ENCODE peak calls at places on chromosomes 4 and X, in eight cellular contexts. Y is cardiac muscle cell; P is CD8-positive, alpha-beta memory T cell; J is WERI-Rb-1; D is OCI-LY7; C is astrocyte; X is right atrium auricular region; I is CD4-positive, alpha-beta memory T cell. K is an unnamed sample. For H3K9me3, the result is how much of the 10 kb centered on the place peaks cover.

GRCh38 chrX:3280706-3281105 is 65.7 kb downstream of the MXRA5 start:
- DNase-seq in J (no peak), C (peak), X (no peak), D (no peak), P (no peak), I (no peak), Y (no peak), K (no peak)

GRCh38 chrX:119004920-119005524 is 30.6 kb downstream of the LONRF3 start:
- DNase-seq in X (no peak), P (peak), D (peak), C (peak), Y (peak), I (peak), J (peak), K (peak)

GRCh38 chrX:69196666-69197065 is 31.4 kb upstream of the PJA1 start:
- DNase-seq in D (no peak), J (no peak), C (no peak), P (no peak), I (no peak), Y (no peak), X (no peak), K (peak)

GRCh38 chr4:188423039-188423438 is 283.8 kb downstream of the TRIML1 start:
- DNase-seq in P (no peak), D (no peak), Y (no peak), I (no peak), J (no peak), C (no peak), X (no peak), K (no peak)

GRCh38 chrX:21225643-21226042 is 148.6 kb upstream of the CNKSR2 start:
- DNase-seq in Y (no peak), I (no peak), X (no peak), J (no peak), P (no peak), C (no peak), D (no peak), K (no peak)

GRCh38 chr4:143085644-143086043 is 99.1 kb upstream of the USP38 start:
- DNase-seq in J (no peak), C (no peak), Y (no peak), D (no peak), I (no peak), X (no peak), P (no peak), K (no peak)

GRCh38 chr4:110611968-110612447 is 10.9 kb downstream of the PITX2 start:
- DNase-seq in C (no peak), X (no peak), J (no peak), D (no peak), Y (no peak), I (no peak), P (no peak), K (no peak)

GRCh38 chr4:139734201-139734874 is 68.7 kb downstream of the MGST2 start:
- DNase-seq in D (no peak), Y (peak), J (no peak), C (peak), P (no peak), X (peak), I (no peak), K (no peak)

GRCh38 chrX:84339507-84340364 is 151.7 kb upstream of the RPS6KA6 start:
- DNase-seq in P (no peak), C (no peak), J (no peak), I (peak), Y (peak), D (peak), X (no peak), K (peak)

GRCh38 chr4:185115827-185116232 is 27.2 kb upstream of the SLC25A4 start:
- DNase-seq in C (peak), X (peak), J (no peak), P (no peak), D (no peak), Y (peak), I (no peak), K (peak)

GRCh38 chrX:79366888-79367749 is at the start of gene ITM2A:
- DNase-seq in P (peak), J (no peak), I (peak), C (no peak), D (no peak), X (peak), Y (peak), K (peak)

GRCh38 chr4:44632089-44632488 is 19.3 kb downstream of the YIPF7 start:
- DNase-seq in X (no peak), J (no peak), Y (no peak), C (no peak), I (no peak), P (no peak), D (no peak), K (no peak)

DNA sequence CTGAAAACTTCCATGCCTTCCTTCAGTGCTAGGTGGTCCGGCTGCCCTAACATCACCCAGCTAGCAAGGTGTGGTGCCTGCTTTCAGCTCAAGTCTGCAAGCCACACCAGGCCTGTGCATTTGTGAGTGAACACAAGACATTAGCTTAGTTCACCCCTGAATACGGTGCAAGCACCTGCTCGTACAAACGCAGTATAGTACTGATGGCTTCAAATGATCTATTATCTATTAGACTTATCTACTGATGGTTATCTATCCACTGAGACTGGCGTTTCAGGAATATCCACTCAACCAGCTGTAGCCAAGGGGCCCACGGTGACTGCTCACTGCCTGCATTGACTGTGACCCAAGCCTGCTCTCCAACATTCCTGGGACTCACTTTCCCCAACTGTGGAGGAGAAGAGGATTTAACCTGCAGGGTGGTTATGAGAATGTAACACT is 155.9 kb downstream of the SHOX start:
- DNase-seq in J (no peak), C (no peak), I (no peak), P (no peak), D (no peak), Y (no peak), X (no peak), K (no peak)
- H3K9me3 ChIP-seq in J (under half), C (under half), I (under half), P (under half), D (under half), Y (under half), X (under half), K (under half)

DNA sequence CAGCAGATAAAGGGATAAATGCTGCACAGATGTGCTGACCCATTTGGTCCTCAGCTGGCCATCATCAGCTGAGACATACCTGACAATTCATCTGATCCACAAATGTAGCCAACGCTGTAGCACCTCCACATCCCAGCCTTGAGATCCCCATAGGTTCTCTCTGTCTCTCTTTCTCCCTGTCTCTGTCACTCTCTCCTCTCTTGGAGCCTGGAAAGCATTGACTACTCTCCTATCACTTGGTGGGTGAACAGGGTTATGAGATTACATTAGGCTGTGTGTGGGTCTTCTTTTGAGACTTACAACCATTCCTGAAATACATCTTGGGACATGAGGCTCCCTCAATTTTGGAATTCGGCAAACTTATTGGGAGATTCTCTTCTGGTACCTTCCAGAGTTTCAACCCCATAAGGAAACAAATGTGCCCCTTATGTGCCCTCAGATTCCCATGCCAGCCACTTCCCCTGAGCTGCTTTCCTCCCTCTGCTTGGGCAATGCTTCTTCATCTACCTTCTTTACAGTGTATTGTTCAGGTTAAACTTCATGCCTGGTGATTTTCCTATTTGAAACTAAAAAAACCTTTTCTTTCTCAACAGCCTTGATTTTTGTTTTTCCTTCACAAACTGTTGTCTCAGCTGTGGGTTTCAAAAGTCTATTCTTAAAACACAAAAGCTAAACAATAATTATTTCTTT is 29.1 kb upstream of the FGF2 start:
- DNase-seq in Y (no peak), P (no peak), D (no peak), I (no peak), J (no peak), X (no peak), C (no peak), K (no peak)
- H3K4me3 ChIP-seq in Y (no peak), P (no peak), D (no peak), I (no peak), J (no peak), X (no peak), C (no peak), K (no peak)

DNA sequence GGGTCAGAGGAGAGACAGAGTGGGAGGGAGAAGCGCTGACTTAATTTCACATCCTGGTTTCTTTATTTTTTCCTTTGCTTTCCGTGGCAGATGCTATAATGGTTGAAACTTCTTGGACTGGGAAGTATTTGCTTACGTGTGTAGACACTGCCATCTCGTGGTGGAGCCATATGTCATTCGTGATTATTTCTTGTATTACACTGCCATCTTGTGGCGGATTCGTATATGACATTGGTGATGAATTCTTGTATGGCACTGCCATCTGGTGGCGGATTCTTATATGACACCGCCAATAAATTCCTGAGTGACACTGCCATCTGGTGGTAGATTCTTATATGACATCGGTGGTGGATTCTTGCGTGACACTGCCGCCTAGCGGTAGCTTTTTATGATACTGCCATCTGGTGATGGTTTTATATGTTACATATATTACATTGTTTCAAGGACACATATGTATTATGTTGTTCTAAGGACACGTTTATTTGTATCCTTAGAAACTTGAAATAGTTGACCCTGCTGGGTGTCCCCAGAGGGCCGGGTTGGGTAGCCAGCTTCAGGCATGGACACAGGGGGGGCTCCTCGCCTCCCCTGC is 37.3 kb upstream of the CLCN4 start:
- DNase-seq in J (peak), C (peak), Y (peak), X (peak), P (peak), D (peak), I (peak), K (peak)
- H3K9me3 ChIP-seq in J (under half), C (under half), Y (under half), X (under half), P (under half), D (under half), I (under half), K (under half)

GRCh38 chr4:56386091-56386490 is 1.2 kb downstream of the AASDH start:
- DNase-seq in I (no peak), P (no peak), D (no peak), J (no peak), C (no peak), Y (no peak), X (no peak), K (no peak)
- H3K4me3 ChIP-seq in I (no peak), P (no peak), D (peak), J (peak), C (no peak), Y (no peak), X (no peak), K (peak)